ENCODE peak calls at places on chromosome 19, in six cellular contexts. C, O, F, P, B and S are unnamed samples.

GRCh38 chr19:54434112-54434861 is 14.7 kb upstream of the LENG8 start:
- DNase-seq in C (no peak), B (no peak), O (no peak), F (no peak), P (no peak), S (no peak)

GRCh38 chr19:40822161-40822560 is 23.2 kb downstream of the EGLN2 start:
- DNase-seq in B (no peak), F (no peak), O (peak), P (no peak), C (no peak), S (no peak)

GRCh38 chr19:53959176-53959757 is 3.5 kb upstream of the CACNG8 start:
- DNase-seq in P (no peak), F (no peak), B (no peak), C (no peak), O (no peak), S (no peak)

GRCh38 chr19:49110567-49110966 is 3.6 kb upstream of the LIN7B start:
- DNase-seq in F (no peak), P (no peak), B (no peak), C (no peak), O (no peak), S (no peak)

GRCh38 chr19:44824758-44825157 is 15.9 kb downstream of the BCAM start:
- DNase-seq in B (no peak), P (no peak), C (peak), O (no peak), F (no peak), S (no peak)

GRCh38 chr19:33678796-33679195 is 57.0 kb downstream of the CHST8 start:
- DNase-seq in O (peak), P (no peak), C (peak), F (no peak), B (no peak), S (no peak)

GRCh38 chr19:10920288-10920655 is 8.2 kb downstream of the YIPF2 start:
- DNase-seq in F (no peak), P (peak), C (no peak), B (no peak), O (no peak), S (no peak)

GRCh38 chr19:56637976-56638555 is 4.9 kb upstream of the SMIM17 start:
- DNase-seq in B (peak), C (peak), F (peak), P (no peak), O (peak), S (peak)

GRCh38 chr19:17205237-17206140 is 9.7 kb upstream of the USE1 start:
- DNase-seq in O (peak), P (peak), C (peak), F (peak), B (peak), S (no peak)

GRCh38 chr19:16208847-16209246 is 11.1 kb downstream of the AP1M1 start:
- DNase-seq in O (no peak), P (no peak), B (no peak), C (no peak), F (no peak), S (no peak)

GRCh38 chr19:46977548-46977947 is 42.1 kb upstream of the NPAS1 start:
- DNase-seq in F (no peak), B (no peak), C (no peak), O (no peak), P (no peak), S (no peak)

GRCh38 chr19:47155141-47155540 is 24.5 kb downstream of the SAE1 start:
- DNase-seq in O (no peak), P (no peak), F (no peak), C (no peak), B (no peak), S (no peak)

GRCh38 chr19:56995298-56995697 is 124.5 kb upstream of the USP29 start:
- DNase-seq in P (no peak), B (no peak), F (peak), O (peak), C (no peak), S (no peak)

GRCh38 chr19:5904302-5905071 is at the start of gene VMAC:
- DNase-seq in C (peak), P (peak), F (peak), O (peak), B (peak), S (peak)
- TF ChIP-seq POLR2A in C (peak), P (peak), F (peak), O (no peak), B (no peak), S (peak)

GRCh38 chr19:35249146-35249847 is 495 bp downstream of the LSR start:
- DNase-seq in F (no peak), C (peak), P (no peak), B (no peak), O (no peak), S (no peak)

GRCh38 chr19:35249848-35250711 is 1.3 kb downstream of the LSR start:
- DNase-seq in O (no peak), B (no peak), C (no peak), P (no peak), F (no peak), S (no peak)

GRCh38 chr19:35247526-35248309 is 1.1 kb upstream of the LSR start:
- DNase-seq in C (peak), O (peak), F (peak), P (peak), B (no peak), S (no peak)

GRCh38 chr19:35246466-35247096 is 2.2 kb upstream of the LSR start:
- DNase-seq in P (no peak), C (no peak), O (no peak), B (no peak), F (no peak), S (no peak)

GRCh38 chr19:35248310-35249145 is at the start of gene LSR:
- DNase-seq in P (peak), O (peak), C (peak), B (no peak), F (peak), S (no peak)
- TF ChIP-seq POLR2A in P (peak), O (no peak), C (peak), B (no peak), F (no peak), S (no peak)

GRCh38 chr19:42242512-42243409 is at the start of gene GSK3A:
- DNase-seq in O (peak), B (peak), P (peak), F (peak), C (peak), S (peak)
- TF ChIP-seq POLR2A in O (peak), B (peak), P (peak), F (peak), C (peak), S (peak)

GRCh38 chr19:7933411-7933810 is 7.5 kb upstream of the CTXN1 start:
- DNase-seq in O (no peak), F (no peak), C (no peak), P (no peak), B (no peak), S (no peak)
- TF ChIP-seq POLR2A in O (no peak), F (no peak), C (no peak), P (no peak), B (no peak), S (no peak)

GRCh38 chr19:3721131-3721899 is 13.1 kb downstream of the TJP3 start:
- DNase-seq in F (peak), P (peak), C (peak), O (peak), B (peak), S (peak)

GRCh38 chr19:3722443-3723109 is 14.4 kb downstream of the TJP3 start:
- DNase-seq in C (peak), F (no peak), B (no peak), P (no peak), O (no peak), S (no peak)

GRCh38 chr19:3720533-3720917 is 12.3 kb downstream of the TJP3 start:
- DNase-seq in B (no peak), C (peak), F (no peak), O (no peak), P (no peak), S (no peak)

GRCh38 chr19:3721900-3722442 is 13.8 kb downstream of the TJP3 start:
- DNase-seq in B (no peak), F (no peak), O (no peak), P (no peak), C (no peak), S (no peak)

GRCh38 chr19:3719868-3720532 is 11.8 kb downstream of the TJP3 start:
- DNase-seq in P (no peak), F (no peak), O (no peak), C (no peak), B (no peak), S (no peak)
- TF ChIP-seq POLR2A in P (no peak), F (no peak), O (no peak), C (no peak), B (no peak), S (no peak)

DNA sequence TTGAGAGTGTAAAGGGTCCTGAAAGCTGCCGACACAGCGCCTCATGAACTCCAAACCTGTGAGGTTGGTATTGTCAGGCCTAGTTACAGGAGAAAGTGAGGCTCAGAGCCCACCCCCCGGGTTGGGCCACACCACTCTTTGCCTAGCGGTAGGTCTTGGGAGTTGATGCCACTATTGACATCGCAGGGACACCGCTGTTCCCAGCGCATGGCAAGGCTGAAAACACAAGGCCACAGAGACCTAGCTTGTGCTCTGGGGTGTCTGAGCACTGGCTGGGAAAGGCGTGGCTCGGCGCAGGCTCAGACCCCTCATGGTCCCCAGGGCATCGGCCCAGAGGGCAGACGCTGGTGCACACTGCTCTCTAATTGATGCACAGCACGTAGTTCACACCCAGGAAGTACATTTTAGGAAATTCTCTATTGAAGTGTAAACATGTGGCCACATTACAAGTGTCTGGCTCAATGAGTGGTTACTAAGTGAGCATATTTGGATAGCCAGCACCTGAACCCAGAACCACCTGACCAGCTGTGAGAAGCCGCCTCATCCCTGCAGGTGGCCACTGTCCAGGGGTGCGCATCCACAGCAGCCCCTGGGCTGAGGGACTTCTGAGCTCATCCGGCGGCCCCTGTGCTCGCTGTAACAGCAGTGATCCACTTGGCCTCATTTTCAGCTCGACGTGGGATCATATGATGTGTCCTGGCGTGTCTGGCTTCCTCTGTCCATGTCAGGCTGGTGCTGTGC is 27.3 kb downstream of the UPF1 start:
- DNase-seq in F (no peak), P (no peak), O (no peak), B (no peak), C (no peak), S (no peak)
- TF ChIP-seq POLR2A in F (no peak), P (no peak), O (no peak), B (no peak), C (no peak), S (no peak)

DNA sequence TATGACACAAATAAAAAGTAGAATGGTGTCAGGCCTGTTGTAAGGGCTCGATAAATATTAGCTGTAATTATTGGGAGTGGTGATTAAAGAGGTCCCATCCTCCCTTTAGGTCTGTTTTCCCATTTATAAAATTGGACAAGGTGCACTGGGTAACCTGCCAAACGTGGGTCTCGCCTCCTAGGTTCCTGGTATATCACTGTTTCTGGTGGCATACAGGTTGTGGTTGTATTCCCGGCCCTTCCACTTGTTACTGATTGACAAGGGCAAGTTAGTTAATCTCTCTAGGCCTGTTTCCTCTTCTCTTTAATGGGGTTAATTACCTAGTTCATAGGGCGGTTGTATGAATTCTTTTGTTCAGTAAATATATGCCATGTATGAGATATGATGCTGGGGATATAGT is 1.5 kb downstream of the PPP2R1A start:
- DNase-seq in O (no peak), F (no peak), C (peak), P (no peak), B (no peak), S (no peak)
- TF ChIP-seq POLR2A in O (no peak), F (no peak), C (no peak), P (no peak), B (no peak), S (no peak)

GRCh38 chr19:37938379-37938778 is 31.4 kb downstream of the SIPA1L3 start:
- DNase-seq in C (no peak), P (no peak), B (no peak), O (no peak), F (no peak), S (no peak)

GRCh38 chr19:37933965-37934364 is 27.0 kb downstream of the SIPA1L3 start:
- DNase-seq in F (no peak), C (peak), O (no peak), P (no peak), B (no peak), S (peak)

GRCh38 chr19:37936886-37937285 is 29.9 kb downstream of the SIPA1L3 start:
- DNase-seq in C (no peak), F (no peak), P (no peak), O (no peak), B (no peak), S (no peak)

GRCh38 chr19:37935341-37935740 is 28.3 kb downstream of the SIPA1L3 start:
- DNase-seq in C (no peak), O (no peak), P (no peak), B (no peak), F (no peak), S (no peak)

DNA sequence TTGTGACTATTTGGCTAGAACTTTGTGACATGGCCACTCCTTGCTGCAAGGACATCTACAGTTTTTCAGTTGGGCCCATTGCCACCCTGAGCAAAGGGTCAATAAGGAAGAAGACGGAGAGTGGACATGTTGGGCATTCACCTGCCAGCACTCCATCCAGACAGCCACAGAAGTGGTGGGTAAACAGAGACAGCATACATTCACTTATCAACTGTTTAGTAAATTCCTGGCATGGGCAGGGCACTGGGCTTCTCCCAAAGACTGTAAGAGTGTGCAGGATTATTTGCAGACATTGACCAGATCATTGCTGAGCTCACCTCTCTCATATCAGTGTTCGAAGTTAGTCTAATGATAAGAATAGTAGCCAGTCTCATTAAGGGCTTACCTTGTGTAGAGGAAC is 29.2 kb downstream of the SIPA1L3 start:
- DNase-seq in P (no peak), B (no peak), O (no peak), F (no peak), C (peak), S (no peak)
- TF ChIP-seq POLR2A in P (no peak), B (no peak), O (no peak), F (no peak), C (no peak), S (no peak)

DNA sequence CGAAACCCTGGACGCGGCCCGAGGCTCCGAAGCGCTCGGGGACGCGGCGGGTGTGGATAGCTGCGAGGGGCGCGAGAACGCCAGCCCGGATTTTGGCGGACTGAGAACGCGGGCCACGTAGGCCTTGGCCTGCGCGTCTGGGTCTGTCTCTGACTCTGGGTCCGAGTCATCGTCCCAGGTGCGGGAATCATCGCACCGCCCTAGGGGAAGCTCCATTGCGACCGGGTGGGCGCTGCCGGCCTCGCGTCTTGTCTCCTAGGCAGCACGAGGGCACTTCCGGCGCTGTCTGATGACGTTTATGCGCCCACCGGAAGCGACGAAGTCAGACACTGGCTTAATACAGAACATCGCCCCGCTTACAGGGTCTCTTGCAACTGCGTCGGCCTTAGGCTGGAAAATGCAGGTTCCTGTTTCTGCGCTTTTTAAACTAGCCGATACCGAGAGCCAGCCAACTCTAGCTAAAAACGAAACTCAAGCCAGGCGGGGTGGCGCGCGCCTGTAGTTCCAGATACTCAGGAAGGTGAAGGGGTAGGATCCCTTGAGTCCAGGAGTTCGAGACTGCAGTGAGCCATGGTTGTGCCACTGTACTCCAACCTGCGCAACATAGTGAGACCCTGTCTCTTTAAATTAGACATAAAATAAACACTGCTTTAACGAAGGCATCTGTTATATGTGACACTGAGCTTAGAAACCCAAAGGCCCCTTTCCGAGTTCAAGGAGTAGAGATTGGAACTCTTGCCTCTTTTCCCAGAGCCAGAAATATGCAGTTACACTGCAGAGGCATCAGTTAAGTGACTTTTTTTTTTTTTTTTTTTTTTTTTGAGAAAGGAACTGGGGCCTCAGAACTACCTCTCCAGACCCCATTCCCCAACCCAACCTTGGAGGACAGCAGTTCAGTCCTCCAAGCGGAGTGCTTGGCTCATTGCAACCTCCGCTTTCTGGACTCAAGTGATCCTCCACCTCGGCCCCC is at the start of gene FBXW9:
- DNase-seq in O (peak), P (peak), B (peak), F (peak), C (peak), S (peak)
- TF ChIP-seq POLR2A in O (no peak), P (peak), B (no peak), F (peak), C (peak), S (peak)

DNA sequence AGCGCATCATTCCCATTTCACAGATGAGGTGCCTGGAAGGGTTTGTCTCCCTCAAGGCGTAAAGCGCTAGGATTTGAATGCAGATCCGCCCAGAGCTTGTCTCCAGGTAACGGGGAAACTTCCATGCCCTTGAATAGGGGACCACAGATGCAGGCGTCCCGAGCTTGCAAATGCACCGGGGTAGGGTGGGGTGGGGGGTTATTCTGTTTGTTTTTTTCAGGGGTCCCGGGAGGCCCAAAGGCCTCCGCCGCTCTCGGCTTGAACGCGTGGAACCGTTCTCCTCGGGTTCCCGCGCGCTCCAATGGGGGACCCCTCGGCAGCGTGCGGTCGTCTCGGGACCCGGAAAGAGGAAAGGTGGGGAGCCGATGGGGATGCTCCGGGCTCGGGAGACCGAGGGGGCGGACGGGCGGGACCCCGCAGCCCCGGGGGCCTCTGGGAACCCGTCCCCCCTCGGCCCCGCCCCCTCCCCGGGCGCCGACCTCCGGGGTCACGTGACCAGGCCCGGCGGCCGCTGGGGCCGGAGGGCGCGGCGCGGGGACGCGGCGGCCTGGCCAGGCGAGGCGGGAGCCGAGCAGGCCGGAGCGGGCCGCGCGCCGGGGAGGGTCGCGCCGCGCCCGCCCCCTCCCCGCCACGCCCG is at the start of gene PKN1:
- DNase-seq in O (peak), B (peak), F (peak), C (peak), P (peak), S (no peak)
- TF ChIP-seq POLR2A in O (no peak), B (no peak), F (no peak), C (no peak), P (no peak), S (peak)